ENCODE peak calls at places on chromosome 18, in four cellular contexts. One of them, this sample, is unnamed.

GRCh38 chr18:75365230-75365629 is 62.3 kb downstream of the SMIM21 start:
- DNase-seq in HepG2: no peak
- DNase-seq in H1: no peak
- DNase-seq in GM12878: no peak
- DNase-seq in this sample: no peak

GRCh38 chr18:58166278-58166844 is 122.3 kb downstream of the NEDD4L start:
- DNase-seq in HepG2: no peak
- DNase-seq in H1: no peak
- DNase-seq in GM12878: no peak
- DNase-seq in this sample: no peak

GRCh38 chr18:30500240-30500945 is 542.1 kb downstream of the DSC3 start:
- DNase-seq in H1: no peak
- DNase-seq in GM12878: peak; percentile 17
- DNase-seq in HepG2: no peak
- DNase-seq in this sample: no peak

GRCh38 chr18:68693091-68693815 is 21.7 kb downstream of the TMX3 start:
- DNase-seq in GM12878: no peak
- DNase-seq in H1: no peak
- DNase-seq in HepG2: no peak
- DNase-seq in this sample: no peak

GRCh38 chr18:50578651-50579050 is 18.8 kb downstream of the MAPK4 start:
- DNase-seq in GM12878: no peak
- DNase-seq in H1: no peak
- DNase-seq in HepG2: no peak
- DNase-seq in this sample: peak; percentile 3

GRCh38 chr18:58865714-58866113 is 1.0 kb downstream of the ZNF532 start:
- DNase-seq in HepG2: no peak
- DNase-seq in GM12878: no peak
- DNase-seq in H1: no peak
- DNase-seq in this sample: no peak

GRCh38 chr18:40338284-40338683 is 1616.8 kb upstream of the PIK3C3 start:
- DNase-seq in GM12878: no peak
- DNase-seq in HepG2: no peak
- DNase-seq in H1: no peak
- DNase-seq in this sample: no peak

GRCh38 chr18:30970201-30970816 is 72.2 kb downstream of the DSC3 start:
- DNase-seq in HepG2: peak; percentile 31
- DNase-seq in H1: no peak
- DNase-seq in GM12878: no peak
- DNase-seq in this sample: no peak

GRCh38 chr18:44945847-44946490 is 265.3 kb downstream of the SETBP1 start:
- DNase-seq in GM12878: no peak
- DNase-seq in HepG2: no peak
- DNase-seq in H1: no peak
- DNase-seq in this sample: no peak

GRCh38 chr18:80244956-80245730 is 2.2 kb downstream of the PARD6G start:
- DNase-seq in GM12878: no peak
- DNase-seq in H1: no peak
- DNase-seq in HepG2: no peak
- DNase-seq in this sample: no peak

GRCh38 chr18:50866765-50867164 is 12.2 kb upstream of the ME2 start:
- DNase-seq in HepG2: no peak
- DNase-seq in GM12878: no peak
- DNase-seq in H1: no peak
- DNase-seq in this sample: no peak

GRCh38 chr18:55449412-55450140 is 138.4 kb downstream of the TCF4 start:
- DNase-seq in HepG2: no peak
- DNase-seq in H1: no peak
- DNase-seq in GM12878: no peak
- DNase-seq in this sample: no peak

GRCh38 chr18:4252840-4253239 is 202.3 kb downstream of the DLGAP1 start:
- DNase-seq in HepG2: no peak
- DNase-seq in H1: no peak
- DNase-seq in GM12878: no peak
- DNase-seq in this sample: no peak

GRCh38 chr18:45243347-45244095 is 371.8 kb upstream of the SLC14A2 start:
- DNase-seq in GM12878: no peak
- DNase-seq in H1: no peak
- DNase-seq in HepG2: no peak
- DNase-seq in this sample: no peak

GRCh38 chr18:5787936-5788335 is 107.4 kb downstream of the TMEM200C start:
- DNase-seq in H1: no peak
- DNase-seq in HepG2: peak; percentile 39
- DNase-seq in GM12878: no peak
- DNase-seq in this sample: no peak

GRCh38 chr18:45254683-45255082 is 360.6 kb upstream of the SLC14A2 start:
- DNase-seq in H1: no peak
- DNase-seq in HepG2: no peak
- DNase-seq in GM12878: no peak
- DNase-seq in this sample: no peak

GRCh38 chr18:26458526-26459232 is 89.7 kb downstream of the KCTD1 start:
- DNase-seq in HepG2: no peak
- DNase-seq in GM12878: peak; percentile 70
- DNase-seq in H1: no peak
- DNase-seq in this sample: no peak

GRCh38 chr18:32730620-32731021 is 42.2 kb downstream of the KLHL14 start:
- DNase-seq in HepG2: no peak
- DNase-seq in H1: no peak
- DNase-seq in GM12878: peak; percentile 30
- DNase-seq in this sample: no peak

GRCh38 chr18:63378919-63379638 is 12.1 kb upstream of the KDSR start:
- DNase-seq in HepG2: no peak
- DNase-seq in GM12878: no peak
- DNase-seq in H1: no peak
- DNase-seq in this sample: no peak

DNA sequence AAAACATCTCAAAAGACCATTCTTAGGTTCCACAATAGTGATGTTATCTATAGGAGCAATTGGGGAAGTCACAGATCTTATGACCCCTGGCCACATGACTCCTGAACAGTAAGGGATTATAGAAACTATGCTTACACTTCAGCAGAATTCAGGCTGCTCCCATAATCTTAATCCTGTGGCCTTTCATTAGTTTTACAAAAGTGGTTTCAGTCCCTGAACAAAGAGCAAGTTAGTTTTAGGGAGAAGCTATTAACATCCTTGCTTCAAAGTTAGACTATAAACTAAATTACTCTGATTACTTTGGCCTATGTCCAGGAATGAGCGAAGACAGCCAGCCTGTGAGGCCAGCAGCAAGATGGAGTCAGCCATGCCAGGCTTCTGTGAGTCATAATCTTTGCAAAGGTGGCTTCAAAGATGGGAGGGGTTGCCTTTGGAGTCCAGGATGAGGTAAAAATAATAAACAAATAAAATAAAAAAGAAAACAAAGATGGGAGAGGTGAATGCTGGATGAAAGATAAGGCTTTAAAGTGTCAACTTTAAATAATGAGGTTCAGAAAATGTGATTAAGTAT is 168.7 kb upstream of the NDUFV2 start:
- DNase-seq in H1: no peak
- DNase-seq in GM12878: no peak
- DNase-seq in HepG2: no peak
- DNase-seq in this sample: no peak
- TF ChIP-seq ATF2 in H1: no peak
- TF ChIP-seq ATF2 in GM12878: no peak
- TF ChIP-seq ATF2 in HepG2: no peak
- TF ChIP-seq ATF2 in this sample: no peak

GRCh38 chr18:47323158-47323557 is 71.7 kb upstream of the SKOR2 start:
- DNase-seq in GM12878: no peak
- DNase-seq in HepG2: no peak
- DNase-seq in H1: no peak
- DNase-seq in this sample: no peak
- TF ChIP-seq CHD2 in GM12878: no peak
- TF ChIP-seq CHD2 in HepG2: no peak
- TF ChIP-seq CHD2 in H1: no peak
- TF ChIP-seq CHD2 in this sample: no peak

GRCh38 chr18:25349926-25350560 is 1.9 kb downstream of the ZNF521 start:
- DNase-seq in H1: no peak
- DNase-seq in HepG2: no peak
- DNase-seq in GM12878: no peak
- DNase-seq in this sample: no peak

GRCh38 chr18:25351280-25351772 is 640 bp downstream of the ZNF521 start:
- DNase-seq in GM12878: no peak
- DNase-seq in H1: no peak
- DNase-seq in HepG2: no peak
- DNase-seq in this sample: no peak

GRCh38 chr18:25350561-25351201 is 1.3 kb downstream of the ZNF521 start:
- DNase-seq in H1: no peak
- DNase-seq in HepG2: no peak
- DNase-seq in GM12878: no peak
- DNase-seq in this sample: no peak

GRCh38 chr18:25348361-25349130 is 3.4 kb downstream of the ZNF521 start:
- DNase-seq in GM12878: no peak
- DNase-seq in HepG2: no peak
- DNase-seq in H1: no peak
- DNase-seq in this sample: no peak

DNA sequence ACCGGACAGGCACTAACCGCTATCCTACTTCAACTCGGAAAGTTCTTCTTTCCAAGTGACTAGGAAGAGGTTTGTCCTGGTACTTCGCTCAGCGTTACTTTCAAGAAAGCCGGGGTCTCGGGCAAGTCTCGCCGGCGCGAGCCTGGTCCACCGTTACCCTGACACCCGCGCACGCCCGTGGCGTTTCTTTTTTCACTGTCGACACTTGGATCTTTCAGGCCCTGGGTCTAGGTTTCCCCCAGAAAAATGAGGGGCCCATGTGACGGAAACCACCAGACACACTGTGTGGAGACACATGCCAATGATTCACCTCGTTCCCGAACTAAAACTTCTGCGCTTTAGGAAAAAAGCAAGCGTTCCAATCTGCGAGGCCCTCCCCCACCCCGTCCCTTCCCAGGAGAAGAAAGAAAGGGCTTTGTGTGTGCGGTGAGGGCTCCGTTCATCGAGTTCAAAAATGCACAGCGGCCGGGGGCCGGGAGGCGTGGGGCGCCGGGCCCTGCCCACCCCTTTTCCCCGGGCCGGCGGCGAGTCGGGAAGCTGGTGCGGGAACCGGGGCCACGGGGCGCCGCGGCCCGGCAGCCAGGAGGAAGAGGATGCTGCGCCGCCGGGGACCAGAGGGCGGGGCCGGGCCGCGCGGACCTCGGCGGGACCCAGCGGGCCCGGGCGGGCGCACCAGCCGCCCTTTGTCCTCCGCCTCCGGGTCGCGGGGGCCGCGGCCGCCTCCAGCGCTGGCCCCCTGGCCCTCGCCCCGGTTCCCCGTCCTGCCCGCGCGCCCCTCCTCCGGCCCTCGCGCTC is 2.6 kb downstream of the ZNF521 start:
- DNase-seq in GM12878: no peak
- DNase-seq in HepG2: no peak
- DNase-seq in H1: no peak
- DNase-seq in this sample: no peak
- TF ChIP-seq ATF2 in GM12878: no peak
- TF ChIP-seq ATF2 in HepG2: no peak
- TF ChIP-seq ATF2 in H1: no peak
- TF ChIP-seq ATF2 in this sample: no peak

DNA sequence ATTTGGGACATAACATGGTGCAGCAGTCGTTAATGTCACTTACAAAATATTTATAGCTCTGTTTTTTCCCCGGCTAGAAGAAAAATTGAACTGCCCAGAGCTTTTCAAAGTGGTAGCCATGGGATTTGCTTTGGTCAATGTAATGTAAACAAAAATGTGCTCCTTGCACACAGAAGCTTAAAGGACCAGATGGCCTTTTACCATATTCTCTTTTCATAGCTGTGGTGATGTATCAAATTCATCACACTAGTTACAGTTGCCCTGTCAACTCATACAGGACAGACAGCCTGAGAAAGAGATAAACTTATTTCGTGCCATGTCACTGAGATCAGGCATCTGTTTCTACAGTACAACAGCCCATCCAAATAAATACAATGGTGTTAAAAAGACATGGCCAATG is 368.1 kb upstream of the CDH19 start:
- DNase-seq in GM12878: no peak
- DNase-seq in H1: no peak
- DNase-seq in HepG2: no peak
- DNase-seq in this sample: no peak
- TF ChIP-seq CHD2 in GM12878: no peak
- TF ChIP-seq CHD2 in H1: no peak
- TF ChIP-seq CHD2 in HepG2: no peak
- TF ChIP-seq CHD2 in this sample: no peak

This sample was measured in K562.